ENCODE peak calls at places on chromosomes 3 and 15, in seven cellular contexts. One of them, this sample, is unnamed.

GRCh38 chr3:32406481-32407408 is 15.1 kb downstream of the CMTM7 start:
- DNase-seq in T-helper 2 cell: no peak
- DNase-seq in neural progenitor cell: no peak
- DNase-seq in NCI-H774: peak; percentile 3
- DNase-seq in ureter: peak; percentile 68
- DNase-seq in A549: no peak
- DNase-seq in NT2/D1: no peak
- DNase-seq in this sample: no peak

GRCh38 chr15:90820481-90820880 is 47.9 kb upstream of the FURIN start:
- DNase-seq in T-helper 2 cell: no peak
- DNase-seq in neural progenitor cell: no peak
- DNase-seq in NCI-H774: no peak
- DNase-seq in ureter: no peak
- DNase-seq in A549: no peak
- DNase-seq in NT2/D1: no peak
- DNase-seq in this sample: no peak

GRCh38 chr15:101386967-101387366 is 91.9 kb upstream of the SNRPA1 start:
- DNase-seq in T-helper 2 cell: no peak
- DNase-seq in neural progenitor cell: no peak
- DNase-seq in NCI-H774: no peak
- DNase-seq in ureter: no peak
- DNase-seq in A549: no peak
- DNase-seq in NT2/D1: no peak
- DNase-seq in this sample: no peak

GRCh38 chr15:32738677-32739076 is 20.9 kb downstream of the GREM1 start:
- DNase-seq in T-helper 2 cell: no peak
- DNase-seq in neural progenitor cell: no peak
- DNase-seq in NCI-H774: no peak
- DNase-seq in ureter: no peak
- DNase-seq in A549: no peak
- DNase-seq in NT2/D1: no peak
- DNase-seq in this sample: no peak

GRCh38 chr3:99842826-99843589 is 25.3 kb downstream of the CMSS1 start:
- DNase-seq in T-helper 2 cell: peak; percentile 68
- DNase-seq in neural progenitor cell: peak; percentile 41
- DNase-seq in NCI-H774: peak; percentile 48
- DNase-seq in ureter: no peak
- DNase-seq in A549: peak; percentile 53
- DNase-seq in NT2/D1: no peak
- DNase-seq in this sample: no peak

GRCh38 chr3:48188266-48189201 is at the start of gene CDC25A:
- DNase-seq in T-helper 2 cell: peak; percentile 99
- DNase-seq in neural progenitor cell: peak; percentile 99
- DNase-seq in NCI-H774: peak; percentile 88
- DNase-seq in ureter: peak; percentile 97
- DNase-seq in A549: peak; percentile 97
- DNase-seq in NT2/D1: peak; percentile 99
- DNase-seq in this sample: peak; percentile 100

GRCh38 chr15:38024293-38025091 is 90.1 kb downstream of the TMCO5A start:
- DNase-seq in T-helper 2 cell: no peak
- DNase-seq in neural progenitor cell: no peak
- DNase-seq in NCI-H774: no peak
- DNase-seq in ureter: no peak
- DNase-seq in A549: no peak
- DNase-seq in NT2/D1: no peak
- DNase-seq in this sample: no peak

GRCh38 chr3:10194328-10195071 is 29.8 kb downstream of the IRAK2 start:
- DNase-seq in T-helper 2 cell: peak; percentile 74
- DNase-seq in neural progenitor cell: no peak
- DNase-seq in NCI-H774: no peak
- DNase-seq in ureter: peak; percentile 69
- DNase-seq in A549: no peak
- DNase-seq in NT2/D1: no peak
- DNase-seq in this sample: no peak

GRCh38 chr15:61184431-61184830 is 44.7 kb downstream of the RORA start:
- DNase-seq in T-helper 2 cell: peak; percentile 13
- DNase-seq in neural progenitor cell: no peak
- DNase-seq in NCI-H774: no peak
- DNase-seq in ureter: no peak
- DNase-seq in A549: no peak
- DNase-seq in NT2/D1: no peak
- DNase-seq in this sample: no peak

GRCh38 chr3:104717828-104718196 is 648.9 kb upstream of the ALCAM start:
- DNase-seq in T-helper 2 cell: no peak
- DNase-seq in neural progenitor cell: no peak
- DNase-seq in NCI-H774: no peak
- DNase-seq in ureter: no peak
- DNase-seq in A549: no peak
- DNase-seq in NT2/D1: no peak
- DNase-seq in this sample: no peak

GRCh38 chr3:109115451-109115850 is 2.5 kb downstream of the MORC1 start:
- DNase-seq in T-helper 2 cell: no peak
- DNase-seq in neural progenitor cell: no peak
- DNase-seq in NCI-H774: no peak
- DNase-seq in ureter: no peak
- DNase-seq in A549: no peak
- DNase-seq in NT2/D1: no peak
- DNase-seq in this sample: no peak

GRCh38 chr3:126147147-126147931 is 33.0 kb downstream of the ALDH1L1 start:
- DNase-seq in T-helper 2 cell: no peak
- DNase-seq in neural progenitor cell: no peak
- DNase-seq in NCI-H774: no peak
- DNase-seq in ureter: peak; percentile 27
- DNase-seq in A549: no peak
- DNase-seq in NT2/D1: no peak
- DNase-seq in this sample: no peak

GRCh38 chr3:85709483-85709882 is 750.7 kb downstream of the CADM2 start:
- DNase-seq in T-helper 2 cell: no peak
- DNase-seq in neural progenitor cell: no peak
- DNase-seq in NCI-H774: no peak
- DNase-seq in ureter: no peak
- DNase-seq in A549: no peak
- DNase-seq in NT2/D1: no peak
- DNase-seq in this sample: no peak

GRCh38 chr3:183153210-183153950 is 9.2 kb downstream of the LAMP3 start:
- DNase-seq in T-helper 2 cell: no peak
- DNase-seq in neural progenitor cell: no peak
- DNase-seq in NCI-H774: no peak
- DNase-seq in ureter: no peak
- DNase-seq in A549: no peak
- DNase-seq in NT2/D1: no peak
- DNase-seq in this sample: no peak

GRCh38 chr3:136617123-136617700 is 135.0 kb downstream of the STAG1 start:
- DNase-seq in T-helper 2 cell: no peak
- DNase-seq in neural progenitor cell: no peak
- DNase-seq in NCI-H774: no peak
- DNase-seq in ureter: no peak
- DNase-seq in A549: peak; percentile 14
- DNase-seq in NT2/D1: no peak
- DNase-seq in this sample: no peak

GRCh38 chr15:58795825-58796224 is 24.7 kb downstream of the MINDY2 start:
- DNase-seq in T-helper 2 cell: peak; percentile 26
- DNase-seq in neural progenitor cell: no peak
- DNase-seq in NCI-H774: no peak
- DNase-seq in ureter: no peak
- DNase-seq in A549: no peak
- DNase-seq in NT2/D1: no peak
- DNase-seq in this sample: no peak

GRCh38 chr15:47788685-47789084 is 71.4 kb downstream of the SEMA6D start:
- DNase-seq in T-helper 2 cell: no peak
- DNase-seq in neural progenitor cell: no peak
- DNase-seq in NCI-H774: no peak
- DNase-seq in ureter: no peak
- DNase-seq in A549: no peak
- DNase-seq in NT2/D1: no peak
- DNase-seq in this sample: no peak

GRCh38 chr3:56889131-56889530 is 87.4 kb upstream of the ARHGEF3 start:
- DNase-seq in T-helper 2 cell: no peak
- DNase-seq in neural progenitor cell: no peak
- DNase-seq in NCI-H774: no peak
- DNase-seq in ureter: no peak
- DNase-seq in A549: no peak
- DNase-seq in NT2/D1: no peak
- DNase-seq in this sample: no peak

GRCh38 chr3:148932976-148933375 is 58.4 kb upstream of the GYG1 start:
- DNase-seq in T-helper 2 cell: no peak
- DNase-seq in neural progenitor cell: no peak
- DNase-seq in NCI-H774: no peak
- DNase-seq in ureter: no peak
- DNase-seq in A549: no peak
- DNase-seq in NT2/D1: no peak
- DNase-seq in this sample: no peak

GRCh38 chr3:170835346-170835745 is 34.6 kb downstream of the RPL22L1 start:
- DNase-seq in T-helper 2 cell: no peak
- DNase-seq in neural progenitor cell: peak; percentile 13
- DNase-seq in NCI-H774: no peak
- DNase-seq in ureter: no peak
- DNase-seq in A549: no peak
- DNase-seq in NT2/D1: no peak
- DNase-seq in this sample: no peak

GRCh38 chr15:57356636-57357035 is 19.7 kb upstream of the CGNL1 start:
- DNase-seq in T-helper 2 cell: no peak
- DNase-seq in neural progenitor cell: peak; percentile 69
- DNase-seq in NCI-H774: no peak
- DNase-seq in ureter: no peak
- DNase-seq in A549: no peak
- DNase-seq in NT2/D1: peak; percentile 82
- DNase-seq in this sample: peak; percentile 70

GRCh38 chr3:131750256-131750655 is 247.5 kb upstream of the MRPL3 start:
- DNase-seq in T-helper 2 cell: no peak
- DNase-seq in neural progenitor cell: no peak
- DNase-seq in NCI-H774: no peak
- DNase-seq in ureter: no peak
- DNase-seq in A549: no peak
- DNase-seq in NT2/D1: no peak
- DNase-seq in this sample: no peak

GRCh38 chr3:52844290-52844985 is 9.6 kb upstream of the MUSTN1 start:
- DNase-seq in T-helper 2 cell: no peak
- DNase-seq in neural progenitor cell: no peak
- DNase-seq in NCI-H774: no peak
- DNase-seq in ureter: no peak
- DNase-seq in A549: no peak
- DNase-seq in NT2/D1: no peak
- DNase-seq in this sample: no peak

GRCh38 chr3:71532639-71533395 is 50.7 kb downstream of the FOXP1 start:
- DNase-seq in T-helper 2 cell: peak; percentile 6
- DNase-seq in neural progenitor cell: no peak
- DNase-seq in NCI-H774: no peak
- DNase-seq in ureter: no peak
- DNase-seq in A549: peak; percentile 17
- DNase-seq in NT2/D1: no peak
- DNase-seq in this sample: no peak

GRCh38 chr3:42117175-42118008 is 26.2 kb downstream of the TRAK1 start:
- DNase-seq in T-helper 2 cell: no peak
- DNase-seq in neural progenitor cell: peak; percentile 49
- DNase-seq in NCI-H774: no peak
- DNase-seq in ureter: peak; percentile 55
- DNase-seq in A549: peak; percentile 29
- DNase-seq in NT2/D1: peak; percentile 13
- DNase-seq in this sample: peak; percentile 74

GRCh38 chr3:146134348-146135117 is 26.5 kb downstream of the PLOD2 start:
- DNase-seq in T-helper 2 cell: no peak
- DNase-seq in neural progenitor cell: no peak
- DNase-seq in NCI-H774: no peak
- DNase-seq in ureter: no peak
- DNase-seq in A549: no peak
- DNase-seq in NT2/D1: peak; percentile 57
- DNase-seq in this sample: peak; percentile 18

GRCh38 chr3:57155214-57155613 is 9.9 kb downstream of the IL17RD start:
- DNase-seq in T-helper 2 cell: no peak
- DNase-seq in neural progenitor cell: no peak
- DNase-seq in NCI-H774: no peak
- DNase-seq in ureter: no peak
- DNase-seq in A549: no peak
- DNase-seq in NT2/D1: no peak
- DNase-seq in this sample: no peak

GRCh38 chr3:42491876-42492507 is 10.5 kb upstream of the VIPR1 start:
- DNase-seq in T-helper 2 cell: no peak
- DNase-seq in neural progenitor cell: no peak
- DNase-seq in NCI-H774: no peak
- DNase-seq in ureter: peak; percentile 41
- DNase-seq in A549: no peak
- DNase-seq in NT2/D1: no peak
- DNase-seq in this sample: no peak

This sample was measured in ELF-1.